ENCODE peak calls at places on chromosomes 7 and 10, in six cellular contexts. K, W, Q, J, U and V are unnamed samples.
A peak's percentile ranks its signal among the peaks of the same experiment; 100 is the strongest.

GRCh38 chr10:70571636-70572439 is 30.7 kb downstream of the PRF1 start:
- DNase-seq in K (no peak), W (no peak), Q (no peak), J (no peak), U (no peak), V (peak; percentile 40)

GRCh38 chr7:29442146-29442545 is 121.5 kb upstream of the PRR15 start:
- DNase-seq in K (no peak), W (no peak), Q (peak; percentile 6), J (no peak), U (peak; percentile 70), V (no peak)

GRCh38 chr10:79981673-79982485 is 33.0 kb upstream of the SFTPD start:
- DNase-seq in K (peak; percentile 71), W (peak; percentile 82), Q (peak; percentile 23), J (no peak), U (peak; percentile 50), V (peak; percentile 86)

GRCh38 chr7:30168800-30169584 is 34.2 kb downstream of the MTURN start:
- DNase-seq in K (no peak), W (no peak), Q (no peak), J (no peak), U (peak; percentile 98), V (no peak)

GRCh38 chr7:149496642-149497391 is 792 bp downstream of the ZNF746 start:
- DNase-seq in K (peak; percentile 80), W (peak; percentile 77), Q (no peak), J (peak; percentile 64), U (peak; percentile 31), V (peak; percentile 51)

GRCh38 chr10:17249820-17250219 is 21.8 kb downstream of the VIM start:
- DNase-seq in K (no peak), W (no peak), Q (peak; percentile 29), J (no peak), U (peak; percentile 46), V (no peak)

GRCh38 chr10:42367532-42368230 is 270.7 kb downstream of the ZNF33B start:
- DNase-seq in K (peak; percentile 78), W (peak; percentile 78), Q (no peak), J (peak; percentile 30), U (peak; percentile 94), V (peak; percentile 89)

GRCh38 chr10:88253-88652 is 39.2 kb upstream of the TUBB8 start:
- DNase-seq in K (no peak), W (no peak), Q (no peak), J (no peak), U (no peak), V (peak; percentile 41)

GRCh38 chr7:144407266-144407931 is 3.9 kb upstream of the NOBOX start:
- DNase-seq in K (no peak), W (no peak), Q (no peak), J (no peak), U (peak; percentile 90), V (no peak)

GRCh38 chr10:784759-785538 is 95.5 kb upstream of the DIP2C start:
- DNase-seq in K (peak; percentile 77), W (peak; percentile 59), Q (peak; percentile 58), J (no peak), U (peak; percentile 58), V (peak; percentile 83)

GRCh38 chr10:130441041-130441440 is 304.9 kb downstream of the GLRX3 start:
- DNase-seq in K (no peak), W (no peak), Q (no peak), J (no peak), U (no peak), V (no peak)

GRCh38 chr10:16116404-16117304 is 256.3 kb upstream of the MINDY3 start:
- DNase-seq in K (no peak), W (no peak), Q (peak; percentile 4), J (no peak), U (peak; percentile 20), V (no peak)

GRCh38 chr7:68518060-68518459 is 1080.2 kb upstream of the AUTS2 start:
- DNase-seq in K (no peak), W (no peak), Q (no peak), J (no peak), U (no peak), V (no peak)

GRCh38 chr10:18378766-18379165 is 238.5 kb downstream of the CACNB2 start:
- DNase-seq in K (no peak), W (no peak), Q (no peak), J (no peak), U (no peak), V (no peak)

GRCh38 chr10:18377898-18378297 is 237.7 kb downstream of the CACNB2 start:
- DNase-seq in K (no peak), W (no peak), Q (no peak), J (no peak), U (no peak), V (no peak)

GRCh38 chr10:18376650-18377049 is 236.4 kb downstream of the CACNB2 start:
- DNase-seq in K (no peak), W (no peak), Q (no peak), J (no peak), U (no peak), V (no peak)

GRCh38 chr10:18381679-18382078 is 241.5 kb downstream of the CACNB2 start:
- DNase-seq in K (no peak), W (no peak), Q (no peak), J (no peak), U (no peak), V (no peak)
- TF ChIP-seq CTCF in K (no peak), W (no peak), Q (no peak), J (no peak), U (no peak), V (no peak)

GRCh38 chr7:131097662-131098376 is 229.9 kb upstream of the MKLN1 start:
- DNase-seq in K (no peak), W (no peak), Q (no peak), J (no peak), U (no peak), V (no peak)
- H3K4me1 ChIP-seq in K (no peaks in the 10 kb centered on the region), W (peaks cover 10% of the 10 kb centered on the region), Q (no peaks in the 10 kb centered on the region), J (peaks cover 73% of the 10 kb centered on the region), U (no peaks in the 10 kb centered on the region), V (peaks cover 12% of the 10 kb centered on the region)

GRCh38 chr10:13658864-13659685 is 72.3 kb downstream of the PRPF18 start:
- DNase-seq in K (peak; percentile 80), W (peak; percentile 69), Q (no peak), J (peak; percentile 16), U (no peak), V (peak; percentile 70)
- H3K36me3 ChIP-seq in K (peaks cover 82% of the 10 kb centered on the region), W (peaks cover 32% of the 10 kb centered on the region), Q (no peaks in the 10 kb centered on the region), J (no peaks in the 10 kb centered on the region), U (peaks cover 5% of the 10 kb centered on the region), V (peaks cover 52% of the 10 kb centered on the region)

GRCh38 chr10:118775478-118775877 is 20.7 kb upstream of the CACUL1 start:
- DNase-seq in K (no peak), W (no peak), Q (no peak), J (no peak), U (no peak), V (no peak)
- TF ChIP-seq CTCF in K (no peak), W (peak; percentile 26), Q (peak; percentile 32), J (no peak), U (no peak), V (no peak)

GRCh38 chr10:68565658-68566057 is 5.5 kb downstream of the TET1 start:
- DNase-seq in K (no peak), W (no peak), Q (no peak), J (no peak), U (no peak), V (no peak)

GRCh38 chr10:68566955-68567354 is 6.8 kb downstream of the TET1 start:
- DNase-seq in K (no peak), W (no peak), Q (no peak), J (no peak), U (no peak), V (no peak)

GRCh38 chr10:68562666-68563522 is 2.8 kb downstream of the TET1 start:
- DNase-seq in K (no peak), W (no peak), Q (no peak), J (no peak), U (no peak), V (no peak)

GRCh38 chr10:68561804-68562649 is 1.9 kb downstream of the TET1 start:
- DNase-seq in K (no peak), W (no peak), Q (no peak), J (no peak), U (no peak), V (no peak)

GRCh38 chr10:68564712-68565111 is 4.6 kb downstream of the TET1 start:
- DNase-seq in K (no peak), W (no peak), Q (no peak), J (no peak), U (no peak), V (no peak)
- H3K4me1 ChIP-seq in K (no peaks in the 10 kb centered on the region), W (no peaks in the 10 kb centered on the region), Q (peaks cover 7% of the 10 kb centered on the region), J (peaks cover 27% of the 10 kb centered on the region), U (peaks cover 6% of the 10 kb centered on the region), V (no peaks in the 10 kb centered on the region)

GRCh38 chr7:73700581-73701134 is 17.3 kb downstream of the BUD23 start:
- DNase-seq in K (no peak), W (no peak), Q (no peak), J (no peak), U (no peak), V (no peak)

GRCh38 chr7:73700070-73700423 is 16.6 kb downstream of the BUD23 start:
- DNase-seq in K (peak; percentile 49), W (no peak), Q (no peak), J (no peak), U (no peak), V (no peak)

GRCh38 chr7:73698410-73698809 is 15.0 kb downstream of the BUD23 start:
- DNase-seq in K (no peak), W (no peak), Q (no peak), J (no peak), U (no peak), V (no peak)

GRCh38 chr7:73701357-73701995 is 18.0 kb downstream of the STX1A start:
- DNase-seq in K (no peak), W (no peak), Q (peak; percentile 68), J (peak; percentile 31), U (no peak), V (no peak)

DNA sequence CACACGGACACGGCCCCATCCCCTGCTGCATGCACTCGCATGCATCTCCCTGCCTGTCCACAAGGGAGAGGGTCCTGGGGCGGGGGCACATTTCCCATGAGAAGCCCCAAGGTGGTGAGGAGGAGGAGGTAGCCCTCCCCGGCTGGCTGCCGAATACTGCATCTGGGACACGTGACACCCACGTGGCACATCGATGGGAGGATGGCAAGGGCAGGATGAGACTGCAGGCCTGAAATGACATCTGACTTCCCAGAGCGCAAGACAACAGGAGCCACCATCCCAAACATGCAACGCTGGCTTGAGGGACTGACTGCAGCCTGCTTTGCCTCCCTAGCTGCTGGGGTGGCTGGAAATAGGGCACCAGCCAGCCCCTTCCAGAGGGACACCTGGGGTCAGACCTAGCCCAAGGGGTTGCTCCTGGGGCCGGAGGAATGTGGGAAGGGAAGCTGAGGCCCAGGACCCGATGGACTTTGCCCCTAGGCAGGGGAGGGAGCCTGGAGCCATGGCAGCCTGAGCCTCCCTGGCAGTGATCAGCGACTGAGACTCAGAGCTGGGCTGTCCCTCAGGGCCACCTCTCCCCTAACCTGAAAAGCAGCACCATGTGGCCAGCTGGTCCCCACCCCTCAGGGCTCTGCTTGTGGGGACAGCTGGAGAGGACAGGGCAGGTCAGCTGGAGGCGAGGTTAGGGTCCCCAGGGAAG is 16.1 kb downstream of the BUD23 start:
- DNase-seq in K (peak; percentile 38), W (no peak), Q (no peak), J (no peak), U (no peak), V (no peak)
- H3K36me3 ChIP-seq in K (peaks cover 53% of the 10 kb centered on the region), W (peaks cover 24% of the 10 kb centered on the region), Q (peaks cover 64% of the 10 kb centered on the region), J (peaks cover 30% of the 10 kb centered on the region), U (peaks cover 17% of the 10 kb centered on the region), V (peaks cover 38% of the 10 kb centered on the region)

DNA sequence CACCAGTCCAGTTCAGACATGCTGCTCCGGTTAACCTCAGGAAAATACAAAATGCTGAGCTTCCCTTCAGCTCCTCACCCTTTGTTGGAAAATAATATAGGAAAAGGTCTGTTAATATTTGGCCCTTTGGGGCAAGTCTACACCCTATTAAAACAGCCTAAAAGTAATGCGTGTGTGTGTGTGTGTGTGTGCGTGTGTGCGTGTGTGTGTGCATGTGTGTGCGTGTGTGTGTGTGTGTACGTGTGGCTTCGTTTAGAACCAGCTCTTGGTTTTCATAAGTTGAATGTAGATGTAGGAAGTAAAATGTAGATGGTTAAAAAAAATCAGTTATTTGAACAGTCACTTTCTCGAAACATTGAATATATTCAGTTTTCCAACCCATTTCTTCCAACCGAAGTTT is 61.1 kb upstream of the PDCD4 start:
- DNase-seq in K (no peak), W (no peak), Q (no peak), J (no peak), U (no peak), V (no peak)
- TF ChIP-seq CTCF in K (no peak), W (no peak), Q (no peak), J (no peak), U (no peak), V (no peak)